ENCODE peak calls at places on chromosomes 13 and 19, in nine cellular contexts. J is A549, V is right lobe of liver, P is suprapubic skin, W is K562, G is IMR-90, D is Peyer's patch, U is thyroid gland, A is HCT116. Z is an unnamed sample.

GRCh38 chr13:100440756-100441421 is 147.7 kb downstream of the GGACT start:
- DNase-seq in J (no peak), V (no peak), P (no peak), W (no peak), G (peak; percentile 75), D (no peak), U (no peak), A (no peak), Z (no peak)

GRCh38 chr13:23776698-23777570 is 112.3 kb downstream of the MIPEP start:
- DNase-seq in J (no peak), V (no peak), P (no peak), W (no peak), G (no peak), D (no peak), U (no peak), A (no peak), Z (no peak)

GRCh38 chr13:29472317-29472961 is 123.0 kb downstream of the SLC7A1 start:
- DNase-seq in J (peak; percentile 28), V (no peak), P (no peak), W (peak; percentile 69), G (peak; percentile 58), D (no peak), U (peak; percentile 49), A (peak; percentile 63), Z (peak; percentile 81)

GRCh38 chr19:18053571-18054219 is 33.0 kb downstream of the IL12RB1 start:
- DNase-seq in J (no peak), V (no peak), P (no peak), W (no peak), G (peak; percentile 81), D (no peak), U (no peak), A (no peak), Z (no peak)

GRCh38 chr13:90690458-90691063 is 656.9 kb upstream of the MIR17HG start:
- DNase-seq in J (no peak), V (no peak), P (no peak), W (no peak), G (peak; percentile 15), D (no peak), U (no peak), A (no peak), Z (no peak)

GRCh38 chr19:13896227-13896626 is 9.7 kb downstream of the BRME1 start:
- DNase-seq in J (no peak), V (no peak), P (no peak), W (no peak), G (no peak), D (no peak), U (no peak), A (no peak), Z (no peak)

GRCh38 chr13:22498006-22498405 is 682.8 kb upstream of the SGCG start:
- DNase-seq in J (no peak), V (no peak), P (no peak), W (no peak), G (no peak), D (no peak), U (no peak), A (no peak), Z (no peak)

GRCh38 chr13:98975822-98976261 is 2.0 kb downstream of the DOCK9 start:
- DNase-seq in J (no peak), V (no peak), P (no peak), W (peak; percentile 74), G (no peak), D (no peak), U (no peak), A (no peak), Z (peak; percentile 61)

GRCh38 chr19:33477781-33478180 is 43.8 kb downstream of the PEPD start:
- DNase-seq in J (no peak), V (no peak), P (peak; percentile 23), W (no peak), G (peak; percentile 21), D (no peak), U (no peak), A (no peak), Z (no peak)

GRCh38 chr19:43316591-43317319 is 36.7 kb upstream of the CD177 start:
- DNase-seq in J (peak; percentile 32), V (no peak), P (no peak), W (peak; percentile 77), G (peak; percentile 45), D (no peak), U (no peak), A (peak; percentile 73), Z (no peak)

GRCh38 chr19:55581145-55581827 is 638 bp upstream of the ZNF579 start:
- DNase-seq in J (no peak), V (no peak), P (no peak), W (peak; percentile 68), G (no peak), D (no peak), U (peak; percentile 18), A (no peak), Z (peak; percentile 50)

GRCh38 chr19:54684537-54684936 is 21.8 kb downstream of the LILRB4 start:
- DNase-seq in J (no peak), V (no peak), P (no peak), W (peak; percentile 80), G (no peak), D (no peak), U (no peak), A (no peak), Z (peak; percentile 8)

GRCh38 chr19:35774274-35775045 is 904 bp upstream of the ARHGAP33 start:
- DNase-seq in J (peak; percentile 76), V (no peak), P (no peak), W (peak; percentile 44), G (no peak), D (peak; percentile 44), U (no peak), A (no peak), Z (no peak)

GRCh38 chr19:56080669-56081401 is 40.3 kb downstream of the ZNF787 start:
- DNase-seq in J (peak; percentile 48), V (peak; percentile 77), P (no peak), W (peak; percentile 84), G (peak; percentile 78), D (peak; percentile 83), U (peak; percentile 82), A (peak; percentile 39), Z (peak; percentile 83)

GRCh38 chr19:55485439-55486011 is 537 bp downstream of the NAT14 start:
- DNase-seq in J (no peak), V (no peak), P (no peak), W (peak; percentile 39), G (no peak), D (no peak), U (no peak), A (no peak), Z (no peak)

GRCh38 chr19:47315125-47315821 is 5.6 kb downstream of the C5AR1 start:
- DNase-seq in J (peak; percentile 98), V (peak; percentile 91), P (peak; percentile 88), W (peak; percentile 93), G (peak; percentile 97), D (no peak), U (peak; percentile 13), A (peak; percentile 87), Z (peak; percentile 95)

DNA sequence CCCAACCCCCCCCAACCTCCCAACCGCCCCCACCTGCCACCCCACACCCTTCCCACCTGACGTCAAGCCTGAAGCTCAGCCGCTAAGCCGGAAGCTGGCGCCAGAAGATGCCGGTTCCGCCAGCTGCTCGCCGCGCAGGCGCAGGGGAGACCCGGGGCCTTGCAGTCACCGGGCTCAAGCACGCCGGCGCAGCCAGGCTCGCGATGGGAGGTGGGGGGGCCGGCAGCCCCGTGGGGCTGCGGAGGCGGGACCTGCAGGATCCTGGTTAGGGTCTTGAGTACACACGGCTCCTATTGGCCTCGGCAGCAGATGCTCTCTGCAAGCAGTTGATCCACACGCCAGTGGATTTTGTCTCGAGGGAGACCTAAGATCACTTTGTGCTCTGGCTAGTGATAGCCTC is at the start of gene LIG4:
- DNase-seq in J (peak; percentile 64), V (peak; percentile 93), P (peak; percentile 91), W (peak; percentile 87), G (peak; percentile 92), D (peak; percentile 90), U (peak; percentile 95), A (peak; percentile 78), Z (peak; percentile 94)
- TF ChIP-seq POLR2A in J (peak; percentile 32), V (peak; percentile 49), P (no peak), W (peak; percentile 43), G (no peak), D (peak; percentile 15), U (no peak), A (no peak), Z (peak; percentile 65)

GRCh38 chr13:69178000-69178399 is 929.6 kb upstream of the ATXN8OS start:
- DNase-seq in J (no peak), V (no peak), P (no peak), W (no peak), G (no peak), D (no peak), U (no peak), A (no peak), Z (no peak)
- TF ChIP-seq POLR2A in J (no peak), V (no peak), P (no peak), W (no peak), G (no peak), D (no peak), U (no peak), A (no peak), Z (no peak)

GRCh38 chr19:12156254-12157058 is at the start of gene ZNF625:
- DNase-seq in J (no peak), V (peak; percentile 90), P (peak; percentile 93), W (no peak), G (peak; percentile 87), D (peak; percentile 78), U (peak; percentile 96), A (no peak), Z (peak; percentile 44)
- TF ChIP-seq POLR2A in J (no peak), V (no peak), P (no peak), W (no peak), G (peak; percentile 52), D (no peak), U (no peak), A (no peak), Z (peak; percentile 19)

DNA sequence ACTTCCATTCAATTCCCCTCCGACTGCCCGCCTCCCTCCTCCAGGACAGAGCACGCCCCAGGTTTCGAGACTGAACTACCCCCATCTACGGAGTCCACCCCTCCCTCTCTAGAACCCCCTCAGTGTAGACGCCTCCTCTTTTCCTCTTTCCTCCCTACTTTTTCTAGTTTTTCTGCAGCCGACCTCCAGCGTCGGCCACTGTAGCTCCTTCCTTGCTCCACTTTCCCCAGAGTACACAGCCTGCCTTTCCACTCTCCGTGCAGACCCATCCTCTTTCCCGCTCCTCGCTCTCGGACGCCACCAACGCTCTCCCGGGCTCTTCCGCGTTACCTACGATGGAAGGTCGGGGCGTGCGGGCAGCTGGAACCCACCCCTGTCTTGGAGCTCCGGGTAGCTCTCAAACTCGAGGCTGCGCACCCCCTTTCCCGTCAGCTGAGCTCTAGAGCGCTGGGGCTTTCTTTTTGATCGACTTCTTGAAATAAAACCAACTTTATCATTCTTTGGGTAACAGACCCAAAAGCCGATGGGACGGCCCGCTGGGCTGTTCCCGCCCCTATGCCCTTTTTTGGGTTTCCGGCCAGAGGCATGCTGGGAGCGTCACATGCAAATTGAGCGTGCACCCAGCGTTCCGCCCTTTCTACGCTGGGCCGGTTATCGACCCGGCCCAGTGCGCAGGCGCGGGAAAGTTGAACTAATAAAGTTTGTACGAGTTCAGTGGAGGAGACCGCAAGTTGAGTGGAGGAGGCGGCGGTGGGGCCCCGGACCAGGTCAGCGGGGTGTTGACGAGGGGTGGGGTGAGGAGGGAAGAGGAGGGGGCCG is at the start of the genes BCL2L12 and IRF3:
- DNase-seq in J (peak; percentile 98), V (peak; percentile 98), P (peak; percentile 100), W (peak; percentile 99), G (peak; percentile 93), D (peak; percentile 97), U (peak; percentile 98), A (peak; percentile 88), Z (peak; percentile 99)
- TF ChIP-seq POLR2A in J (peak; percentile 45), V (peak; percentile 80), P (no peak), W (peak; percentile 89), G (peak; percentile 77), D (peak; percentile 69), U (no peak), A (no peak), Z (peak; percentile 80)

GRCh38 chr13:81771948-81772347 is 1431.0 kb upstream of the SPRY2 start:
- DNase-seq in J (no peak), V (no peak), P (no peak), W (no peak), G (no peak), D (no peak), U (no peak), A (no peak), Z (no peak)
- TF ChIP-seq POLR2A in J (no peak), V (no peak), P (no peak), W (no peak), G (no peak), D (no peak), U (no peak), A (no peak), Z (no peak)